ENCODE peak calls at places on chromosomes 13 and 19, in nine cellular contexts. K is neural progenitor cell; F is kidney; B is colonic mucosa; O is body of pancreas; Q is ascending aorta; C is cardiac muscle cell; Z is H9; L is CD4-positive, alpha-beta memory T cell. S is an unnamed sample. For H3K9me3, the result is how much of the 10 kb centered on the place peaks cover.

GRCh38 chr13:101190976-101191375 is 225.3 kb downstream of the NALCN start:
- DNase-seq in K (no peak), F (no peak), B (no peak), O (no peak), Q (no peak), C (no peak), Z (no peak), L (no peak), S (no peak)

GRCh38 chr19:56637976-56638555 is 4.9 kb upstream of the SMIM17 start:
- DNase-seq in K (peak), F (peak), B (peak), O (peak), Q (peak), C (peak), Z (peak), L (no peak), S (peak)

GRCh38 chr19:10575011-10575716 is 6.4 kb upstream of the CDKN2D start:
- DNase-seq in K (no peak), F (no peak), B (no peak), O (no peak), Q (no peak), C (no peak), Z (no peak), L (no peak), S (no peak)

GRCh38 chr19:5447700-5448311 is 7.4 kb upstream of the ZNRF4 start:
- DNase-seq in K (no peak), F (no peak), B (no peak), O (no peak), Q (no peak), C (peak), Z (no peak), L (no peak), S (no peak)

GRCh38 chr13:28705734-28706133 is 13.0 kb downstream of the SLC46A3 start:
- DNase-seq in K (no peak), F (no peak), B (no peak), O (no peak), Q (no peak), C (peak), Z (no peak), L (no peak), S (no peak)

GRCh38 chr13:23960566-23961156 is 63.4 kb upstream of the C1QTNF9B start:
- DNase-seq in K (peak), F (no peak), B (no peak), O (peak), Q (no peak), C (peak), Z (no peak), L (peak), S (peak)

GRCh38 chr19:37963190-37963947 is 56.4 kb downstream of the SIPA1L3 start:
- DNase-seq in K (no peak), F (no peak), B (no peak), O (peak), Q (no peak), C (peak), Z (no peak), L (no peak), S (no peak)

GRCh38 chr13:98632971-98633370 is 56.1 kb upstream of the STK24 start:
- DNase-seq in K (no peak), F (no peak), B (no peak), O (no peak), Q (no peak), C (peak), Z (no peak), L (no peak), S (no peak)

GRCh38 chr19:54518844-54519243 is 16.2 kb downstream of the LAIR2 start:
- DNase-seq in K (no peak), F (no peak), B (no peak), O (no peak), Q (no peak), C (peak), Z (no peak), L (no peak), S (no peak)

GRCh38 chr19:19677579-19677978 is 8.9 kb downstream of the ZNF101 start:
- DNase-seq in K (no peak), F (no peak), B (no peak), O (no peak), Q (no peak), C (no peak), Z (no peak), L (no peak), S (no peak)
- H3K9me3 ChIP-seq in K (under half), F (under half), B (under half), O (under half), Q (half or more), C (under half), Z (under half), L (half or more), S (under half)

DNA sequence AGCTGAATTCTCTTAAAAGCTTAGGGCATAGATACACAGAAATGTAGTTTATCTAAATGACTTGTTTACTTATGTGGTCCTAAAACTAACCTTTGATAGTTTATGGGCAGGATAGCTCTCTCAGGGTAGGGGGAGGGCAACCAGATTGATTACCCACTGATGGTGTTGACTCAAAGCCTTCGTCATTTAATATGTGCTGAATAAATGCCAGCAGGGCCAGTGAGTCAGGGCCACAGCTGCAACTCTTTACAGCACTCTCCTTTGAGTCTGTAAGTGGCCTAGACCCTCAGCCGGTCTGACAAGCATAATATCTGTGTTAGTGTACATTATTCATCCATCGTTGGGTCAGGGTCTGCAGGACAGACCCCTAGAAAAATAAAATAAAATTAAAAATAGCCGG is 128.5 kb downstream of the ZNF675 start:
- DNase-seq in K (no peak), F (no peak), B (no peak), O (no peak), Q (no peak), C (no peak), Z (no peak), L (no peak), S (no peak)
- H3K9me3 ChIP-seq in K (under half), F (under half), B (under half), O (under half), Q (under half), C (under half), Z (half or more), L (under half), S (under half)

GRCh38 chr13:22287343-22287922 is 616.6 kb downstream of the FGF9 start:
- DNase-seq in K (no peak), F (no peak), B (no peak), O (no peak), Q (no peak), C (no peak), Z (no peak), L (no peak), S (no peak)

DNA sequence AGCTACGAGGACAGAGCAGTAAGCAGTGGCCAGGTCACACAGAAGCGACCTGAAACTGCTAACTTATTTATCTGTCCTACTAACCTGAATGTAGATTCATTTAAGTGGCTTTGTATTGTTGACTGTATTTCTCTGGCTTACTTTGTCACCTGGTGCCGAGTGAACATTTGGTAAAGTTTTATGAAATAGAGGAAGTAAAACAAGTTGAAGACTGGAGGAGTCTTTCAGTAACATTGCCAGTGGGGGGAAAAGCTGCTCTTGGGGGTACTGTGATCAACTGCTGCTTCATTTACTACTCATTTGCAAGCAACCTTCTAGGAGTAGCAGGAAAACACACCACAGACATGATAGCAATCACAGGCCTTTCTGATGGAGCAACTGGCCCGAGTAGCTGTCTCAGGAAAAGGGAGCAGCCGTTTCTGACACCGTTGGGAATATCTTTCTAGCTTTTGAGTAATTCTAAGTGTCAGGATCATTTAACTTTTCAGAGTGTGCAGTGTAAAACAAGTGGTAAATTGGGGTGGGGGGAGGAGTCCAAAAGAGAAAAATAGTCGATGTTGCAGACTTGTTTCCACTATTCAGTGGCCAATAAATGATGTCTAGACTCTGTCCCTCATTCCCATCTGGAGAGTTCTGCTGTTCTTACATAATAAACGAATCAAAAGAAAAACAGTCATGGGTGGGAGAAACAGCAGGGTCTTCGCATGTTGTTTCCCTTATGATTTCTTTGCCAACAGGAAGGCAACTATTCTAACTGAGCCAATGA is 615.2 kb downstream of the FGF9 start:
- DNase-seq in K (no peak), F (no peak), B (no peak), O (no peak), Q (no peak), C (no peak), Z (no peak), L (no peak), S (no peak)
- H3K9me3 ChIP-seq in K (under half), F (under half), B (under half), O (under half), Q (under half), C (under half), Z (under half), L (under half), S (under half)

GRCh38 chr19:9528757-9529336 is 9.6 kb downstream of the ZNF426 start:
- DNase-seq in K (no peak), F (no peak), B (no peak), O (no peak), Q (no peak), C (peak), Z (no peak), L (no peak), S (no peak)

GRCh38 chr19:9535934-9536333 is 2.5 kb downstream of the ZNF426 start:
- DNase-seq in K (no peak), F (no peak), B (no peak), O (no peak), Q (no peak), C (no peak), Z (no peak), L (no peak), S (no peak)

GRCh38 chr19:9531933-9532332 is 6.5 kb downstream of the ZNF426 start:
- DNase-seq in K (no peak), F (no peak), B (no peak), O (no peak), Q (no peak), C (no peak), Z (no peak), L (no peak), S (no peak)
- H3K9me3 ChIP-seq in K (under half), F (under half), B (under half), O (half or more), Q (half or more), C (under half), Z (half or more), L (under half), S (under half)

GRCh38 chr13:67469623-67470022 is 239.5 kb upstream of the PCDH9 start:
- DNase-seq in K (no peak), F (no peak), B (no peak), O (no peak), Q (no peak), C (no peak), Z (no peak), L (no peak), S (no peak)

GRCh38 chr13:67462098-67462497 is 232.0 kb upstream of the PCDH9 start:
- DNase-seq in K (no peak), F (no peak), B (no peak), O (no peak), Q (no peak), C (no peak), Z (no peak), L (no peak), S (no peak)

GRCh38 chr13:67464154-67464553 is 234.0 kb upstream of the PCDH9 start:
- DNase-seq in K (no peak), F (no peak), B (no peak), O (no peak), Q (no peak), C (no peak), Z (no peak), L (no peak), S (no peak)

GRCh38 chr13:67466569-67466968 is 236.4 kb upstream of the PCDH9 start:
- DNase-seq in K (no peak), F (no peak), B (no peak), O (no peak), Q (no peak), C (no peak), Z (no peak), L (no peak), S (no peak)
- H3K9me3 ChIP-seq in K (under half), F (under half), B (under half), O (under half), Q (under half), C (under half), Z (under half), L (under half), S (under half)

GRCh38 chr19:24159707-24160106 is 72.7 kb downstream of the ZNF254 start:
- DNase-seq in K (no peak), F (no peak), B (no peak), O (no peak), Q (no peak), C (peak), Z (no peak), L (no peak), S (peak)
- H3K9me3 ChIP-seq in K (under half), F (under half), B (under half), O (under half), Q (half or more), C (under half), Z (half or more), L (under half), S (under half)

GRCh38 chr19:58150328-58150921 is at the start of gene ZNF329:
- DNase-seq in K (peak), F (peak), B (peak), O (peak), Q (peak), C (peak), Z (peak), L (peak), S (peak)

GRCh38 chr19:58145849-58146248 is 4.7 kb downstream of the ZNF329 start:
- DNase-seq in K (no peak), F (no peak), B (no peak), O (no peak), Q (no peak), C (no peak), Z (no peak), L (no peak), S (no peak)
- H3K9me3 ChIP-seq in K (under half), F (under half), B (under half), O (under half), Q (half or more), C (under half), Z (under half), L (under half), S (under half)

DNA sequence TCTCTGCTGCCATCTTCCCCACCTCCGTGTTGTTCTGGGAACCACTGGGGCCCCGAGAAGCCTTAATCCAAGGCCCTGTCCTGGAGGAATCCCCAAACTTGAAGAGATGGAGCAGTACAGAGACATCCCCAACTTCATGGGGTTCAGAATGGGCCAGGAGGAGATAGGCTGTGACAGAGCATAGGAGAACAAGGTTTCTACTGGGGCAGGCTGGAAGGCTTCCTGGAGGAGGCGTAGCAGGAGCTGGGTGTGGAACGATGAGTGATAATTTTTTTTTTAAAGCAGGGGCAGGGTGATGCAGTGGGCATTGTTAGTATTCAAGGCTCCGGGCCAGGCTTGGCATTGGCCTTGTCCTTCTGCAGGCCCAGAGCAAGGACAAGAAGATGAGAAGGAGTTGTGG is 3.3 kb downstream of the CYP4F8 start:
- DNase-seq in K (no peak), F (no peak), B (no peak), O (no peak), Q (no peak), C (no peak), Z (no peak), L (no peak), S (no peak)
- H3K9me3 ChIP-seq in K (under half), F (under half), B (under half), O (under half), Q (under half), C (under half), Z (half or more), L (under half), S (under half)